ENCODE peak calls at places on chromosomes 1 and 21, in six cellular contexts. One of them, this sample, is unnamed.

GRCh38 chr21:30257773-30258172 is 25.0 kb downstream of the KRTAP24-1 start:
- DNase-seq in activated CD4-positive, alpha-beta T cell treated with anti-CD3 and anti-CD28 coated beads, Interleukin-2, amount 50 U/mL, for 24 hours: no peak
- DNase-seq in AG04450: no peak
- DNase-seq in CD8-positive, alpha-beta T cell: no peak
- DNase-seq in WTC11: peak; percentile 27
- DNase-seq in heart right ventricle: no peak
- DNase-seq in this sample: no peak

GRCh38 chr1:168422203-168422848 is 121.5 kb downstream of the XCL2 start:
- DNase-seq in activated CD4-positive, alpha-beta T cell treated with anti-CD3 and anti-CD28 coated beads, Interleukin-2, amount 50 U/mL, for 24 hours: no peak
- DNase-seq in AG04450: no peak
- DNase-seq in WTC11: no peak
- DNase-seq in heart right ventricle: no peak
- DNase-seq in CD8-positive, alpha-beta T cell: no peak
- DNase-seq in this sample: no peak

GRCh38 chr1:205497351-205497750 is 7.1 kb upstream of the CDK18 start:
- DNase-seq in WTC11: no peak
- DNase-seq in AG04450: no peak
- DNase-seq in activated CD4-positive, alpha-beta T cell treated with anti-CD3 and anti-CD28 coated beads, Interleukin-2, amount 50 U/mL, for 24 hours: no peak
- DNase-seq in CD8-positive, alpha-beta T cell: no peak
- DNase-seq in heart right ventricle: no peak
- DNase-seq in this sample: no peak

GRCh38 chr1:157000686-157001085 is 44.9 kb downstream of the ARHGEF11 start:
- DNase-seq in heart right ventricle: no peak
- DNase-seq in WTC11: no peak
- DNase-seq in AG04450: no peak
- DNase-seq in CD8-positive, alpha-beta T cell: no peak
- DNase-seq in activated CD4-positive, alpha-beta T cell treated with anti-CD3 and anti-CD28 coated beads, Interleukin-2, amount 50 U/mL, for 24 hours: no peak
- DNase-seq in this sample: no peak

GRCh38 chr1:176440176-176440575 is 22.8 kb upstream of the PAPPA2 start:
- DNase-seq in AG04450: no peak
- DNase-seq in heart right ventricle: no peak
- DNase-seq in WTC11: no peak
- DNase-seq in activated CD4-positive, alpha-beta T cell treated with anti-CD3 and anti-CD28 coated beads, Interleukin-2, amount 50 U/mL, for 24 hours: no peak
- DNase-seq in CD8-positive, alpha-beta T cell: no peak
- DNase-seq in this sample: no peak

GRCh38 chr1:200916152-200916551 is 21.5 kb downstream of the INAVA start:
- DNase-seq in activated CD4-positive, alpha-beta T cell treated with anti-CD3 and anti-CD28 coated beads, Interleukin-2, amount 50 U/mL, for 24 hours: no peak
- DNase-seq in AG04450: no peak
- DNase-seq in WTC11: peak; percentile 79
- DNase-seq in CD8-positive, alpha-beta T cell: no peak
- DNase-seq in heart right ventricle: no peak
- DNase-seq in this sample: no peak

GRCh38 chr1:110380667-110381283 is 10.1 kb downstream of the SLC16A4 start:
- DNase-seq in WTC11: no peak
- DNase-seq in heart right ventricle: no peak
- DNase-seq in AG04450: peak; percentile 70
- DNase-seq in CD8-positive, alpha-beta T cell: no peak
- DNase-seq in activated CD4-positive, alpha-beta T cell treated with anti-CD3 and anti-CD28 coated beads, Interleukin-2, amount 50 U/mL, for 24 hours: no peak
- DNase-seq in this sample: no peak

GRCh38 chr1:239587066-239587465 is 200.7 kb downstream of the CHRM3 start:
- DNase-seq in AG04450: no peak
- DNase-seq in CD8-positive, alpha-beta T cell: peak; percentile 67
- DNase-seq in activated CD4-positive, alpha-beta T cell treated with anti-CD3 and anti-CD28 coated beads, Interleukin-2, amount 50 U/mL, for 24 hours: no peak
- DNase-seq in WTC11: no peak
- DNase-seq in heart right ventricle: no peak
- DNase-seq in this sample: no peak